ENCODE peak calls at places on chromosomes 3 and 15, in four cellular contexts. C is HCT116, P is HepG2, Q is K562. H is an unnamed sample.
A peak's percentile ranks its signal among the peaks of the same experiment; 100 is the strongest.

GRCh38 chr3:44442591-44443309 is 34.7 kb downstream of the ZNF445 start:
- DNase-seq in Q (no peak), C (no peak), P (no peak), H (no peak)

GRCh38 chr3:18425641-18426403 is 683 bp upstream of the SATB1 start:
- DNase-seq in Q (no peak), C (no peak), P (no peak), H (no peak)

GRCh38 chr3:148190441-148190990 is 507.2 kb upstream of the AGTR1 start:
- DNase-seq in P (no peak), Q (no peak), C (no peak), H (no peak)

GRCh38 chr15:72585659-72586058 is 68.8 kb upstream of the GOLGA6B start:
- DNase-seq in C (no peak), P (peak; percentile 7), Q (no peak), H (no peak)

GRCh38 chr15:59892995-59893394 is 111.1 kb upstream of the FOXB1 start:
- DNase-seq in C (no peak), P (no peak), Q (no peak), H (no peak)

GRCh38 chr15:38217788-38218609 is 34.6 kb upstream of the SPRED1 start:
- DNase-seq in P (no peak), Q (no peak), C (no peak), H (no peak)

GRCh38 chr3:43998841-43999805 is 242.6 kb upstream of the TOPAZ1 start:
- DNase-seq in P (no peak), Q (no peak), C (no peak), H (no peak)

GRCh38 chr3:14319654-14320182 is 82.7 kb upstream of the SLC6A6 start:
- DNase-seq in Q (peak; percentile 92), P (peak; percentile 80), C (peak; percentile 77), H (no peak)

GRCh38 chr3:14124223-14124614 is 451 bp downstream of the CHCHD4 start:
- DNase-seq in Q (no peak), P (peak; percentile 60), C (no peak), H (no peak)

GRCh38 chr15:99180287-99180962 is 69.0 kb downstream of the TTC23 start:
- DNase-seq in P (peak; percentile 83), Q (no peak), C (no peak), H (no peak)

GRCh38 chr3:149620291-149621020 is 37.4 kb downstream of the WWTR1 start:
- DNase-seq in Q (no peak), C (no peak), P (no peak), H (no peak)

GRCh38 chr15:42984534-42985034 is 64.0 kb upstream of the TTBK2 start:
- DNase-seq in Q (peak; percentile 17), C (no peak), P (no peak), H (no peak)

GRCh38 chr15:79872358-79873017 is 24.3 kb downstream of the MTHFS start:
- DNase-seq in C (no peak), Q (no peak), P (no peak), H (no peak)

GRCh38 chr3:150737874-150738679 is 24.9 kb downstream of the SIAH2 start:
- DNase-seq in P (peak; percentile 96), Q (peak; percentile 88), C (peak; percentile 42), H (no peak)

GRCh38 chr3:45994661-45995369 is 809 bp downstream of the FYCO1 start:
- DNase-seq in C (no peak), P (peak; percentile 7), Q (peak; percentile 76), H (no peak)

GRCh38 chr3:171901615-171902312 is 58.6 kb downstream of the TMEM212 start:
- DNase-seq in P (peak; percentile 20), C (no peak), Q (no peak), H (no peak)

GRCh38 chr3:99324854-99325253 is 313.5 kb upstream of the COL8A1 start:
- DNase-seq in C (no peak), P (no peak), Q (no peak), H (no peak)

GRCh38 chr15:83092309-83092976 is 15.0 kb upstream of the TM6SF1 start:
- DNase-seq in Q (peak; percentile 62), P (no peak), C (no peak), H (no peak)

GRCh38 chr3:73073091-73073707 is 11.7 kb downstream of the EBLN2 start:
- DNase-seq in Q (no peak), P (peak; percentile 15), C (no peak), H (no peak)

GRCh38 chr3:45487508-45487907 is 99.1 kb downstream of the LARS2 start:
- DNase-seq in Q (no peak), C (no peak), P (peak; percentile 76), H (no peak)

GRCh38 chr15:68411276-68411675 is 20.7 kb downstream of the ITGA11 start:
- DNase-seq in P (no peak), C (no peak), Q (no peak), H (no peak)

GRCh38 chr15:72227192-72227586 is 3.8 kb downstream of the PKM start:
- DNase-seq in C (peak; percentile 59), P (peak; percentile 7), Q (no peak), H (no peak)

GRCh38 chr3:31077826-31078225 is 183.4 kb upstream of the GADL1 start:
- DNase-seq in C (no peak), P (no peak), Q (no peak), H (no peak)

GRCh38 chr15:56467626-56468025 is 2.7 kb upstream of the MNS1 start:
- DNase-seq in C (no peak), Q (no peak), P (no peak), H (no peak)

GRCh38 chr3:107753494-107753893 is 230.7 kb downstream of the BBX start:
- DNase-seq in C (peak; percentile 8), P (peak; percentile 47), Q (peak; percentile 5), H (peak; percentile 27)

GRCh38 chr3:125280966-125281365 is 68.4 kb upstream of the SLC12A8 start:
- DNase-seq in P (peak; percentile 3), Q (peak; percentile 6), C (no peak), H (no peak)

GRCh38 chr3:105824129-105824528 is 44.7 kb downstream of the CBLB start:
- DNase-seq in C (no peak), P (no peak), Q (no peak), H (no peak)

GRCh38 chr3:9398715-9399708 is 1.6 kb downstream of the SETD5 start:
- DNase-seq in C (no peak), Q (no peak), P (peak; percentile 62), H (no peak)

GRCh38 chr3:23712656-23713559 is 92.8 kb upstream of the UBE2E1 start:
- DNase-seq in Q (no peak), C (no peak), P (no peak), H (no peak)

GRCh38 chr3:191238321-191238817 is 39.3 kb downstream of the OSTN start:
- DNase-seq in P (peak; percentile 29), Q (no peak), C (no peak), H (no peak)

GRCh38 chr15:89330119-89330518 is 4.5 kb downstream of the POLG start:
- DNase-seq in Q (no peak), C (no peak), P (no peak), H (no peak)

GRCh38 chr15:85583404-85584390 is 203.3 kb downstream of the AKAP13 start:
- DNase-seq in Q (no peak), C (peak; percentile 36), P (no peak), H (no peak)

GRCh38 chr3:195813916-195814486 is 2.3 kb upstream of the MUC4 start:
- DNase-seq in C (no peak), Q (no peak), P (no peak), H (no peak)

GRCh38 chr15:33458421-33458820 is 147.7 kb downstream of the RYR3 start:
- DNase-seq in Q (no peak), P (no peak), C (no peak), H (no peak)

GRCh38 chr15:89672221-89673161 is 6.7 kb downstream of the PLIN1 start:
- DNase-seq in C (no peak), Q (no peak), P (no peak), H (no peak)

GRCh38 chr3:12966847-12967750 is 106.1 kb downstream of the IQSEC1 start:
- DNase-seq in C (no peak), P (no peak), Q (peak; percentile 73), H (no peak)

GRCh38 chr3:149342413-149343340 is 9.2 kb upstream of the TM4SF18 start:
- DNase-seq in Q (no peak), P (no peak), C (no peak), H (no peak)

GRCh38 chr3:192857148-192857735 is 60.4 kb downstream of the MB21D2 start:
- DNase-seq in Q (no peak), C (no peak), P (no peak), H (no peak)

GRCh38 chr15:40006646-40007045 is 32.3 kb downstream of the SRP14 start:
- DNase-seq in C (no peak), P (no peak), Q (no peak), H (no peak)
- TF ChIP-seq TCF7L2 in C (no peak), P (no peak), Q (no peak), H (no peak)

DNA sequence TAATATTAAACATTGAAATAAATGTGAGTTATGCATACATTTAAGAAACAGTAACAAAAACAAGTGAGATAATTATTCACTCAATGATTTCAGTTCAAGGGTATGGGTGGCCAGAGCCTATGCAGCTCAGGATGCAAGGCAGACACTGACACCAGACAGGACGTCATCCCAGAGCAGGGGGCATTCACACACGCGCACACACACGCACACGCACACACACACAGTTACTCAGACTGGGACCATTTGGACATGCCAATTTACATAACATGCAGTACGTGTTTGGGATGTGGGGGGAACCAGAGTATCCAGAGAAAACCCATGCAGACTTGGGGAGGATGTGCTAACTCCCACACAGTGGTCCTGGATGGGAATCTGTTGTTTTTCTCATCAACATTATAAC is 24.9 kb downstream of the CD200 start:
- DNase-seq in P (no peak), Q (no peak), C (no peak), H (no peak)
- TF ChIP-seq POLR2AphosphoS5 in P (no peak), Q (no peak), C (no peak), H (no peak)

GRCh38 chr15:26872206-26872605 is 5.3 kb downstream of the GABRA5 start:
- DNase-seq in P (no peak), C (no peak), Q (no peak), H (no peak)
- TF ChIP-seq REST in P (no peak), C (no peak), Q (no peak), H (no peak)

GRCh38 chr3:146839727-146840126 is 234.6 kb upstream of the PLSCR5 start:
- DNase-seq in C (no peak), Q (no peak), P (no peak), H (no peak)
- TF ChIP-seq TCF7L2 in C (no peak), Q (no peak), P (no peak), H (no peak)

GRCh38 chr3:184773341-184774186 is 38.4 kb upstream of the VPS8 start:
- DNase-seq in Q (no peak), C (no peak), P (no peak), H (no peak)
- TF ChIP-seq POLR2AphosphoS5 in Q (no peak), C (no peak), P (no peak), H (no peak)

GRCh38 chr15:40867200-40867599 is 6.8 kb downstream of the RHOV start:
- DNase-seq in C (no peak), P (no peak), Q (no peak), H (no peak)
- TF ChIP-seq REST in C (no peak), P (no peak), Q (no peak), H (no peak)

GRCh38 chr3:27253391-27253790 is 115.8 kb downstream of the NEK10 start:
- DNase-seq in Q (no peak), C (no peak), P (no peak), H (no peak)

GRCh38 chr3:27254896-27255295 is 114.3 kb downstream of the NEK10 start:
- DNase-seq in C (no peak), Q (no peak), P (no peak), H (no peak)

GRCh38 chr3:27252646-27253045 is 116.5 kb downstream of the NEK10 start:
- DNase-seq in P (no peak), C (no peak), Q (no peak), H (no peak)

GRCh38 chr3:27253831-27254230 is 115.4 kb downstream of the NEK10 start:
- DNase-seq in P (peak; percentile 25), Q (no peak), C (peak; percentile 51), H (no peak)
- TF ChIP-seq TCF7L2 in P (no peak), Q (no peak), C (no peak), H (no peak)

H was measured in Panc1.